ENCODE peak calls at places on chromosomes 11 and 22, in four cellular contexts. U, K, X and W are unnamed samples.

GRCh38 chr11:1162498-1163311 is 5.0 kb downstream of the MUC5AC start:
- DNase-seq in K (peak), X (peak), U (no peak), W (no peak)

GRCh38 chr22:42270512-42271190 is at the start of gene TCF20:
- DNase-seq in X (peak), K (peak), U (peak), W (peak)

GRCh38 chr22:37920131-37920530 is 14.0 kb downstream of the MICALL1 start:
- DNase-seq in K (no peak), X (no peak), U (no peak), W (no peak)

GRCh38 chr11:45411221-45411946 is 125.2 kb upstream of the SYT13 start:
- DNase-seq in K (no peak), U (no peak), X (peak), W (no peak)

GRCh38 chr11:48079602-48080001 is 99.2 kb downstream of the PTPRJ start:
- DNase-seq in K (no peak), X (no peak), U (no peak), W (no peak)

GRCh38 chr11:107757661-107758060 is 45.8 kb upstream of the SLN start:
- DNase-seq in U (no peak), K (no peak), X (no peak), W (no peak)

GRCh38 chr11:70742553-70743291 is 344.4 kb downstream of the CTTN start:
- DNase-seq in U (peak), K (no peak), X (peak), W (peak)

GRCh38 chr11:17014321-17014773 is at the start of gene PLEKHA7:
- DNase-seq in X (peak), U (no peak), K (no peak), W (peak)

GRCh38 chr22:39303358-39303757 is 16.1 kb downstream of the RPL3 start:
- DNase-seq in U (no peak), K (no peak), X (no peak), W (no peak)

GRCh38 chr22:47369431-47370015 is 607.1 kb downstream of the TBC1D22A start:
- DNase-seq in X (no peak), U (no peak), K (no peak), W (no peak)

GRCh38 chr22:35870517-35871275 is 153.0 kb downstream of the APOL5 start:
- DNase-seq in K (no peak), X (no peak), U (no peak), W (no peak)

GRCh38 chr11:3840289-3840869 is 380 bp downstream of the RHOG start:
- DNase-seq in U (peak), K (no peak), X (peak), W (peak)

GRCh38 chr11:33735426-33736147 is 636 bp downstream of the CD59 start:
- DNase-seq in X (peak), U (peak), K (peak), W (no peak)

GRCh38 chr22:24706050-24706449 is 68.5 kb downstream of the PIWIL3 start:
- DNase-seq in X (peak), U (peak), K (no peak), W (no peak)

GRCh38 chr22:49953027-49953679 is 7.4 kb upstream of the PIM3 start:
- DNase-seq in U (no peak), X (no peak), K (no peak), W (no peak)